ENCODE peak calls at places on chromosomes 13 and 19, in four cellular contexts. Q is fibroblast of lung, F is HFF-Myc, S is endothelial cell. O is an unnamed sample.

GRCh38 chr19:15467734-15468214 is 3.4 kb upstream of the RASAL3 start:
- DNase-seq in Q (no peak), F (no peak), S (no peak), O (no peak)

GRCh38 chr19:38539751-38540150 is 78.0 kb downstream of the MAP4K1 start:
- DNase-seq in Q (no peak), F (no peak), S (no peak), O (no peak)

GRCh38 chr13:64505511-64505910 is 2724.6 kb downstream of the PCDH9 start:
- DNase-seq in Q (peak), F (no peak), S (no peak), O (no peak)

GRCh38 chr19:42360787-42361544 is 29.1 kb downstream of the CNFN start:
- DNase-seq in Q (peak), F (no peak), S (no peak), O (no peak)

GRCh38 chr19:3494051-3494450 is 6.4 kb downstream of the DOHH start:
- DNase-seq in Q (no peak), F (no peak), S (peak), O (no peak)

GRCh38 chr13:50129923-50130685 is 114.9 kb downstream of the KCNRG start:
- DNase-seq in Q (peak), F (no peak), S (peak), O (no peak)

GRCh38 chr19:14061081-14061749 is 661 bp downstream of the PALM3 start:
- DNase-seq in Q (peak), F (no peak), S (no peak), O (no peak)

GRCh38 chr13:98681017-98681416 is 71.5 kb downstream of the SLC15A1 start:
- DNase-seq in Q (no peak), F (no peak), S (no peak), O (no peak)

GRCh38 chr13:113802761-113803160 is 43.7 kb downstream of the TMEM255B start:
- DNase-seq in Q (no peak), F (no peak), S (no peak), O (no peak)

GRCh38 chr19:40974633-40975037 is 16.4 kb upstream of the CYP2B6 start:
- DNase-seq in Q (peak), F (peak), S (peak), O (peak)

GRCh38 chr13:109494955-109495354 is 291.4 kb downstream of the IRS2 start:
- DNase-seq in Q (peak), F (no peak), S (no peak), O (no peak)

GRCh38 chr13:46627462-46627861 is 74.5 kb downstream of the LRCH1 start:
- DNase-seq in Q (no peak), F (no peak), S (no peak), O (no peak)

GRCh38 chr13:86476656-86477055 is 677.4 kb upstream of the SLITRK6 start:
- DNase-seq in Q (no peak), F (no peak), S (no peak), O (no peak)

GRCh38 chr19:44308011-44308410 is 3.2 kb upstream of the ZNF235 start:
- DNase-seq in Q (peak), F (no peak), S (no peak), O (no peak)

GRCh38 chr13:44237276-44237767 is 136.3 kb upstream of the SERP2 start:
- DNase-seq in Q (peak), F (peak), S (peak), O (peak)

GRCh38 chr13:40961826-40962225 is 57.3 kb downstream of the ELF1 start:
- DNase-seq in Q (no peak), F (no peak), S (no peak), O (no peak)

GRCh38 chr19:51333836-51334460 is 8.0 kb downstream of the VSIG10L start:
- DNase-seq in Q (no peak), F (no peak), S (no peak), O (no peak)

GRCh38 chr13:43942301-43942700 is 62.6 kb downstream of the LACC1 start:
- DNase-seq in Q (peak), F (no peak), S (no peak), O (no peak)

GRCh38 chr13:113059891-113060290 is 45.7 kb upstream of the F7 start:
- DNase-seq in Q (no peak), F (no peak), S (no peak), O (peak)

GRCh38 chr19:54325194-54325621 is 12.2 kb upstream of the LILRA5 start:
- DNase-seq in Q (no peak), F (peak), S (peak), O (no peak)

GRCh38 chr19:28614634-28615545 is 598.1 kb downstream of the UQCRFS1 start:
- DNase-seq in Q (no peak), F (no peak), S (no peak), O (no peak)

GRCh38 chr19:54158812-54159351 is 639 bp downstream of the LENG1 start:
- DNase-seq in Q (no peak), F (no peak), S (no peak), O (no peak)

GRCh38 chr13:91893040-91893439 is 494.6 kb downstream of the GPC5 start:
- DNase-seq in Q (no peak), F (no peak), S (no peak), O (no peak)

GRCh38 chr19:39907213-39907612 is 27.2 kb downstream of the FCGBP start:
- DNase-seq in Q (no peak), F (no peak), S (no peak), O (no peak)

GRCh38 chr13:93249259-93249917 is 22.8 kb downstream of the GPC6 start:
- DNase-seq in Q (peak), F (peak), S (no peak), O (no peak)

GRCh38 chr19:13978306-13978705 is 26.0 kb downstream of the DCAF15 start:
- DNase-seq in Q (no peak), F (peak), S (peak), O (no peak)

GRCh38 chr19:18629166-18630088 is 7.4 kb upstream of the KLHL26 start:
- DNase-seq in Q (no peak), F (no peak), S (no peak), O (no peak)

GRCh38 chr19:54612428-54612827 is 17.9 kb upstream of the LILRB1 start:
- DNase-seq in Q (no peak), F (no peak), S (no peak), O (no peak)

DNA sequence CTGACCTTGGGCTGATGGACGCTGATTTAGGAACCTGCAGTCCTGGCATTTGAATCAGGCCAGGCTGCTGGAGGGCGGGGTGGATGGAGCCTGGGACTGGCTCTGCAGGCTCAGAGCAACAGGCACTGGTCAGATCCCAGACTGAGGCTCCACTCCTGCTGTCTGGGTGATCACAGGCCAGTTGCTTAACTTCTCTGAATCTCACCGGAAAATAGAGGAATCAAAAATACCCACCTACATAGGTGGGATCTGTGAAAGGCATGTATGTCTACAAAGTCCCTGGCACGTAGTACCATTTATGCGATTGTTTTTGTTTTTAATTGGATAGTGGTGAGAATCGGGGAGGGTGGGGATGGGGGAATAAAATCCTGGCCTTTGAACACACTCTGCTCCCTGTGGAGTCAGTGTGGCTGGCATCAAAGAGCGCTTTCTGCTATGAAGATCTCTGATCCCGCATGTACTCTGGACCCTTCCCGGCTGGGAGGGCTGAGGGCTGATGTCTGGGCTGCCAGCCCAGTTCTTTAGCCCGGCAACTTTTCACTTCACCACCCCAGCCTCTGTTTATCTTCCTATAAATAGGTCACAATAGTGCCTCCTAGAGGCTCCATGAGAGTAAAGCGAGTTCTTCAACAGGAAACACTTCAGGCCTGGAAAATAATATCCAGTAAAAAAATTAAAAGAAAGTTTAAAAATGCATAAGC is 292.3 kb downstream of the ZNF536 start:
- DNase-seq in Q (no peak), F (no peak), S (no peak), O (peak)
- TF ChIP-seq CTCF in Q (peak), F (peak), S (peak), O (no peak)

GRCh38 chr19:4831351-4832340 is at the start of gene TICAM1:
- DNase-seq in Q (peak), F (no peak), S (peak), O (peak)

GRCh38 chr19:4830332-4830731 is 1.2 kb downstream of the TICAM1 start:
- DNase-seq in Q (no peak), F (no peak), S (no peak), O (no peak)

GRCh38 chr19:4830768-4831265 is 695 bp downstream of the TICAM1 start:
- DNase-seq in Q (no peak), F (no peak), S (no peak), O (no peak)

GRCh38 chr19:4832776-4833175 is 1.3 kb upstream of the TICAM1 start:
- DNase-seq in Q (no peak), F (no peak), S (no peak), O (no peak)

GRCh38 chr19:4829001-4829712 is 2.4 kb downstream of the TICAM1 start:
- DNase-seq in Q (no peak), F (no peak), S (no peak), O (no peak)
- TF ChIP-seq CTCF in Q (no peak), F (no peak), S (no peak), O (peak)

GRCh38 chr13:22929391-22930126 is 251.2 kb upstream of the SGCG start:
- DNase-seq in Q (peak), F (no peak), S (no peak), O (no peak)
- TF ChIP-seq CTCF in Q (no peak), F (no peak), S (no peak), O (no peak)

DNA sequence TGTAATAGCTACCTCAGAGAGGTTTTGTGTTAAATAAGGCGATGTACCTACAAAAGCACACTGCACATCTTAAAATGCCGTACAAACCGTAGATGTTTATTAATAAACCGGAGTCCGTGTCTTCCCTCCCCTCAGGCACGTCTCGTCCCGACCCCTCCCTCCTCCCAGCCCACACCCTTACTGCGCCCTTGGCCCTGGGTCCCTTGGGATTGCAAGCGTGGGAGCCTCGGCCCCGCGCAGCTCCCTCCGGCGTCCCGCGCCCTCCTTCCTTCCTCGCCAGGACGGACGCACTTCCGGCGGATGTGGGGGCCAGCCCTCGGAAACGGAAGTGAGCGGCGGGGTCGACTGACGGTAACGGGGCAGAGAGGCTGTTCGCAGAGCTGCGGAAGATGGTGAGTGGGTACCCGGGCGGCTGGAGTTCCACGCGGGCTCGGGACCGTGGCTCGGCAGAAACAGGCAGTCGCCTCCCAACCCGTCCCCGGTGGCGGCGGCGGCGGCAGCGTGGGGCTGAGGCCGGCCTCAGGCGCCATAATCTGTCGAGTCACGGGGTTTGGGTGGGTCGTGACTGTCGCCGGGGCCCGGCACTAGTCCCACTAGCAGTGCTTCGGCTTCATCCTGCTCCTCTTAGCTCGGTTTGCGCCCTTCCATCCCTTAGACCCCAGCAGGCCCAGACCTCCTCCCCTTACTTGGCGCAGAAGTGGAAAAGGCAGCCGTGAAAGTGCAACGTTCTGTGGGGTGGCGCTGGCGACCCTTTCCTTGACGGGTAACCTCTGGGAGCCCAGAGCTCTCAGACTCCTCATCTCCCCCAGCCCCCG is at the start of gene POMP:
- DNase-seq in Q (peak), F (peak), S (peak), O (peak)
- TF ChIP-seq CTCF in Q (no peak), F (no peak), S (no peak), O (no peak)

GRCh38 chr13:104936304-104936703 is 1599.2 kb downstream of the EFNB2 start:
- DNase-seq in Q (no peak), F (no peak), S (no peak), O (no peak)
- TF ChIP-seq CTCF in Q (no peak), F (no peak), S (no peak), O (no peak)

GRCh38 chr13:110625771-110626321 is 10.5 kb downstream of the NAXD start:
- DNase-seq in Q (no peak), F (no peak), S (no peak), O (no peak)
- TF ChIP-seq CTCF in Q (no peak), F (no peak), S (no peak), O (no peak)

GRCh38 chr19:8069116-8069973 is 16.8 kb downstream of the CCL25 start:
- DNase-seq in Q (no peak), F (peak), S (no peak), O (no peak)
- TF ChIP-seq CTCF in Q (peak), F (peak), S (peak), O (peak)

DNA sequence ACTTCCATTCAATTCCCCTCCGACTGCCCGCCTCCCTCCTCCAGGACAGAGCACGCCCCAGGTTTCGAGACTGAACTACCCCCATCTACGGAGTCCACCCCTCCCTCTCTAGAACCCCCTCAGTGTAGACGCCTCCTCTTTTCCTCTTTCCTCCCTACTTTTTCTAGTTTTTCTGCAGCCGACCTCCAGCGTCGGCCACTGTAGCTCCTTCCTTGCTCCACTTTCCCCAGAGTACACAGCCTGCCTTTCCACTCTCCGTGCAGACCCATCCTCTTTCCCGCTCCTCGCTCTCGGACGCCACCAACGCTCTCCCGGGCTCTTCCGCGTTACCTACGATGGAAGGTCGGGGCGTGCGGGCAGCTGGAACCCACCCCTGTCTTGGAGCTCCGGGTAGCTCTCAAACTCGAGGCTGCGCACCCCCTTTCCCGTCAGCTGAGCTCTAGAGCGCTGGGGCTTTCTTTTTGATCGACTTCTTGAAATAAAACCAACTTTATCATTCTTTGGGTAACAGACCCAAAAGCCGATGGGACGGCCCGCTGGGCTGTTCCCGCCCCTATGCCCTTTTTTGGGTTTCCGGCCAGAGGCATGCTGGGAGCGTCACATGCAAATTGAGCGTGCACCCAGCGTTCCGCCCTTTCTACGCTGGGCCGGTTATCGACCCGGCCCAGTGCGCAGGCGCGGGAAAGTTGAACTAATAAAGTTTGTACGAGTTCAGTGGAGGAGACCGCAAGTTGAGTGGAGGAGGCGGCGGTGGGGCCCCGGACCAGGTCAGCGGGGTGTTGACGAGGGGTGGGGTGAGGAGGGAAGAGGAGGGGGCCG is at the start of the genes BCL2L12 and IRF3:
- DNase-seq in Q (peak), F (peak), S (peak), O (peak)
- TF ChIP-seq CTCF in Q (no peak), F (no peak), S (no peak), O (no peak)

GRCh38 chr13:90365130-90365529 is 982.4 kb upstream of the MIR17HG start:
- DNase-seq in Q (peak), F (no peak), S (no peak), O (no peak)
- TF ChIP-seq CTCF in Q (peak), F (no peak), S (no peak), O (no peak)

GRCh38 chr13:32135655-32136054 is 104.1 kb downstream of the FRY start:
- DNase-seq in Q (peak), F (peak), S (no peak), O (no peak)
- TF ChIP-seq CTCF in Q (no peak), F (no peak), S (no peak), O (no peak)